ENCODE peak calls at places on chromosome 16, in four cellular contexts. N, I, W and Y are unnamed samples.

GRCh38 chr16:78729687-78730086 is 630.2 kb downstream of the WWOX start:
- DNase-seq in N (no peak), I (no peak), W (no peak), Y (no peak)

GRCh38 chr16:10895053-10895946 is 18.3 kb downstream of the CIITA start:
- DNase-seq in N (no peak), I (peak), W (no peak), Y (no peak)

GRCh38 chr16:84286568-84287220 is 8.0 kb upstream of the WFDC1 start:
- DNase-seq in N (peak), I (no peak), W (peak), Y (no peak)

GRCh38 chr16:86821933-86822332 is 243.6 kb downstream of the FOXL1 start:
- DNase-seq in N (no peak), I (no peak), W (no peak), Y (no peak)

GRCh38 chr16:48408688-48409087 is 23.5 kb upstream of the SIAH1 start:
- DNase-seq in N (no peak), I (peak), W (peak), Y (no peak)

GRCh38 chr16:50712568-50712914 is 19.1 kb downstream of the NOD2 start:
- DNase-seq in N (no peak), I (no peak), W (no peak), Y (no peak)

GRCh38 chr16:82834156-82834758 is 207.5 kb downstream of the CDH13 start:
- DNase-seq in N (no peak), I (no peak), W (no peak), Y (no peak)

GRCh38 chr16:4273858-4274291 is 1.1 kb upstream of the TFAP4 start:
- DNase-seq in N (peak), I (no peak), W (peak), Y (no peak)

GRCh38 chr16:30953511-30954124 is 3.9 kb upstream of the SETD1A start:
- DNase-seq in N (peak), I (peak), W (peak), Y (no peak)

GRCh38 chr16:89344846-89345577 is 127.5 kb downstream of the ZNF778 start:
- DNase-seq in N (no peak), I (no peak), W (no peak), Y (no peak)
- H3K27ac ChIP-seq in N (peak), I (no peak), W (no peak), Y (no peak)

GRCh38 chr16:85602831-85603755 is 10.0 kb upstream of the GSE1 start:
- DNase-seq in N (peak), I (no peak), W (no peak), Y (no peak)
- H3K27ac ChIP-seq in N (peak), I (no peak), W (no peak), Y (no peak)

DNA sequence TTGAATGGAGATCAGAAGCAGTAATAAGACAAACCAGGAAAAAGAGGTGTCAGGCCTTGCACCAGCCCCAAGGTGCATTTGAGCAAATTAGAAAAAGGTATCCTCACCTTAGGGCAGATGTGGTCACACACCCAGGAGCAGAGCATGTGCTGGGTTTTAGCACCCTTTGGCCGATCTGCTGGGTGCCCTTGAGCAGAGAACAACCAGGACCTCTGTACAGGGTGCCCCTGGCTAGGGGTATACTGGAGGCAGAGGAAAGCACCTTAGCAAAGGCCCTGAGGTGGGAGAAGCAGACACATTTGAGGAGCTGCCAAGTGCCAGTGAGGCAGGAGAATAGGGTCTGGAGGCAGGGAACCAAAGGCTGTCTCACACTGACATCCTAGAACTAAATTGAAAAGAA is 67.0 kb downstream of the IQCK start:
- DNase-seq in N (no peak), I (no peak), W (no peak), Y (no peak)
- H3K27ac ChIP-seq in N (no peak), I (peak), W (no peak), Y (no peak)

GRCh38 chr16:17275076-17275732 is 195.6 kb downstream of the XYLT1 start:
- DNase-seq in N (peak), I (no peak), W (no peak), Y (no peak)

GRCh38 chr16:17276610-17277009 is 194.2 kb downstream of the XYLT1 start:
- DNase-seq in N (no peak), I (no peak), W (no peak), Y (no peak)

GRCh38 chr16:17273142-17273561 is 197.6 kb downstream of the XYLT1 start:
- DNase-seq in N (no peak), I (peak), W (no peak), Y (no peak)

GRCh38 chr16:17277981-17278381 is 192.8 kb downstream of the XYLT1 start:
- DNase-seq in N (peak), I (no peak), W (no peak), Y (no peak)

GRCh38 chr16:17275989-17276530 is 194.7 kb downstream of the XYLT1 start:
- DNase-seq in N (no peak), I (no peak), W (no peak), Y (no peak)
- H3K27ac ChIP-seq in N (no peak), I (no peak), W (no peak), Y (no peak)

GRCh38 chr16:66594739-66595138 is 9.8 kb upstream of the CMTM3 start:
- DNase-seq in N (no peak), I (no peak), W (no peak), Y (no peak)
- H3K27ac ChIP-seq in N (no peak), I (no peak), W (no peak), Y (no peak)

DNA sequence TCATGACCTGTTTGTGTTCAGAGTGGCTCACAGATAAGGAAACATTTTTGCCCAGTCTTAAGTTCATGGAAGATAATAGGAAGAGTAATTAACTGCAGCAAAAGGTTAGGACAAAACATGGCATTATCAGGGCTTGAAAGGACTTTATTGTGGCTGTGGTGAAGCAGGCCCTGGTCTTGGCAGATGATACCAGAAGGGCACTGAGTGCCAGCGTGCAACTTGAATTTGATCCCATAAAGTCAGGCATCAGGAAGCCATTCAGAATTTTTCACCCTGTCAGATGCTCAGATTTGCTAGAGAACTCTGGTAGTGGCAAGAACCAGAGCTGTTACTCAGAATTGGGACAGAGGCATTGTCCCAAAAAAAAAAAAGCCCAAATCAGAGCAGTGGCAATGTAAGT is 11.2 kb upstream of the COG7 start:
- DNase-seq in N (no peak), I (no peak), W (no peak), Y (no peak)
- H3K27ac ChIP-seq in N (no peak), I (no peak), W (no peak), Y (no peak)

DNA sequence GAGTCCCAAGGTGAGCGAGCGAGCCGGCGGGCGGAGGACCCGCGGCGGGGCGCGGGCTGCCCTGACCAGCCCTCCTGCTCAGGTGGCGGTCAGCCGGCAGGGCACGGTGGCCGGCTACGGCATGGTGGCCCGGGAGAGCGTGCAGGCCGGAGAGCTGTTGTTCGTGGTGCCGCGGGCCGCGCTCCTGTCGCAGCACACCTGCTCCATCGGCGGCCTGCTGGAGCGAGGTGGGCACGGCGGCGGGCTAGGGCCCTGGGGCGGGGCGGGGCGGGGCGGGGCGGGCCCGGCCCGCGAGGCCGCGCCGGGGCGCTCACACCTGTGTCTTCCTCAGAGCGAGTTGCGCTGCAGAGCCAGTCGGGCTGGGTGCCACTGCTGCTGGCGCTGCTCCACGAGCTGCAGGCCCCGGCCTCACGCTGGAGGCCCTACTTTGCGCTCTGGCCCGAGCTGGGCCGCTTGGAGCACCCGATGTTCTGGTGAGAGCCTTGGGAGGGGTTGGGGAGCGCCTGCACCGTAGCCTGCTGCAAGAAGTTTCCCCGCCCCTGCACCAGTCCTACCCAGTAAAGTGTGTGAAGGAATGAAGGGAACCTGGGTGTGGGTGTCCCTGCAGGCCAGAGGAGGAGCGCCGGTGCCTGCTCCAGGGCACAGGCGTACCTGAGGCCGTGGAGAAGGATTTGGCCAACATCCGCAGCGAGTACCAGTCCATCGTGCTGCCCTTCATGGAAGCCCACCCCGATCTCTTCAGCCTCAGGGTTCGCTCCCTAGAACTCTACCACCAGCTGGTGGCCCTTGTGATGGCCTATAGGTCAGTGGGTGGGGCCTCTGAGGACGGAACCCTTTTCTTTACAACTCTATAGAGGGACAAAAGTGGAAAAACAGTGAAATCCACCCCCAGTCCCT is 802 bp downstream of the SETD6 start:
- DNase-seq in N (peak), I (no peak), W (peak), Y (no peak)
- H3K27ac ChIP-seq in N (peak), I (peak), W (peak), Y (peak)

GRCh38 chr16:69039333-69039941 is 66.0 kb upstream of the HAS3 start:
- DNase-seq in N (no peak), I (no peak), W (peak), Y (no peak)
- H3K27ac ChIP-seq in N (no peak), I (no peak), W (no peak), Y (no peak)

GRCh38 chr16:81606039-81606438 is 161.4 kb downstream of the CMIP start:
- DNase-seq in N (no peak), I (no peak), W (no peak), Y (no peak)

GRCh38 chr16:81604960-81605383 is 160.4 kb downstream of the CMIP start:
- DNase-seq in N (no peak), I (no peak), W (no peak), Y (no peak)

GRCh38 chr16:81607805-81608514 is 163.4 kb downstream of the CMIP start:
- DNase-seq in N (no peak), I (no peak), W (no peak), Y (no peak)

GRCh38 chr16:81608515-81609209 is 164.1 kb downstream of the CMIP start:
- DNase-seq in N (no peak), I (peak), W (no peak), Y (no peak)

GRCh38 chr16:81607006-81607405 is 162.4 kb downstream of the CMIP start:
- DNase-seq in N (no peak), I (no peak), W (no peak), Y (no peak)
- H3K27ac ChIP-seq in N (no peak), I (no peak), W (no peak), Y (no peak)

GRCh38 chr16:88619859-88620655 is 18.3 kb upstream of the IL17C start:
- DNase-seq in N (no peak), I (no peak), W (no peak), Y (no peak)
- H3K27ac ChIP-seq in N (no peak), I (no peak), W (no peak), Y (no peak)